ENCODE peak calls at places on chromosomes 12 and 14, in ten cellular contexts. C is A549, Z is transverse colon, Y is stomach, A is HepG2, G is right lobe of liver, Q is HCT116, N is IMR-90, I is heart left ventricle, K is testis. P is an unnamed sample.

GRCh38 chr14:41993687-41994086 is 387.0 kb downstream of the LRFN5 start:
- DNase-seq in N (no peak), K (no peak), Z (no peak), I (no peak), C (no peak), G (no peak), A (no peak), Q (no peak), Y (no peak), P (no peak)

GRCh38 chr12:109732321-109733305 is 19.0 kb downstream of the FAM222A start:
- DNase-seq in G (no peak), K (peak), N (no peak), Q (no peak), Z (peak), I (peak), Y (peak), A (no peak), C (no peak), P (peak)

GRCh38 chr14:52351561-52352491 is 37.7 kb downstream of the PTGER2 start:
- DNase-seq in I (no peak), G (no peak), Q (no peak), A (no peak), Z (no peak), N (peak), Y (no peak), C (no peak), K (no peak), P (no peak)

GRCh38 chr14:72808564-72808963 is 85.3 kb downstream of the DPF3 start:
- DNase-seq in Z (no peak), N (no peak), K (no peak), A (no peak), Y (no peak), I (no peak), G (no peak), Q (no peak), C (no peak), P (no peak)

GRCh38 chr12:80596509-80596908 is 110.9 kb upstream of the MYF6 start:
- DNase-seq in I (no peak), K (no peak), Z (no peak), N (no peak), C (no peak), A (no peak), Q (no peak), G (no peak), Y (no peak), P (no peak)

GRCh38 chr12:19432309-19433170 is 6.8 kb upstream of the AEBP2 start:
- DNase-seq in Q (no peak), I (no peak), C (no peak), G (no peak), A (no peak), Z (no peak), K (no peak), Y (no peak), N (no peak), P (no peak)

GRCh38 chr12:117857632-117858274 is 111.0 kb downstream of the KSR2 start:
- DNase-seq in K (peak), C (peak), Q (no peak), G (no peak), Y (peak), A (peak), Z (peak), N (peak), I (no peak), P (no peak)

GRCh38 chr12:107844312-107844921 is 69.9 kb downstream of the ASCL4 start:
- DNase-seq in Q (no peak), C (no peak), I (no peak), N (no peak), K (no peak), Z (no peak), G (no peak), A (no peak), Y (peak), P (peak)

GRCh38 chr12:86233126-86233525 is 23.1 kb downstream of the MGAT4C start:
- DNase-seq in Z (no peak), Y (no peak), N (no peak), I (no peak), A (no peak), G (no peak), C (no peak), Q (peak), K (no peak), P (no peak)

GRCh38 chr14:49892301-49892635 is 614 bp upstream of the ARF6 start:
- DNase-seq in A (peak), Q (no peak), I (peak), C (peak), Z (peak), G (no peak), N (peak), Y (peak), K (peak), P (peak)

DNA sequence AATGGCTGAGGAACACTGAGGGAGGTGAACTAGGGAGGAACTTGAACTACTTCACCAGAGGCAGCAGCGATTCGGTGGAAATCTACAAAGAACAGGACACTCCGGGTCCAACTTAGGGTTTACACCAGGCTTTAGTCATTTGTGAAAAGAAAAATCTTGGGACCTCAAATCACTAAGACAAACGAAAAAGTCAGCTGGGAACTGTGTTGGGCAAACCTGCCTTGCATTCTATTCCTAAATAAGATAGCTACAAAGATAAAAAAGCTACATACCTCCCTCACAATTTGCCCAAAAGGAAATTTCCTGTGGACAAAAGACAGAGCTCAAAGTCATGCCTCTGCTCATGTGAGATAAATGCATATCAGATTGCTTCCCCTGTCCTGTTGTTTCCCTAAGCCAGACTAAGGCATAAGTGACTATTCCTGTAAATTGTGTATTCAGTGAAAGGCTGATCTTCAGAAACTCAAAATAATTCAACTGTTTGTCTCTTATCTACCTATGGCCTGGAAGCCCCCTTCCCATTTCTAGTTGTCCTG is 106.6 kb downstream of the APAF1 start:
- DNase-seq in G (no peak), A (no peak), Q (no peak), N (no peak), Z (no peak), C (no peak), Y (no peak), I (no peak), K (no peak), P (no peak)
- H3K27ac ChIP-seq in G (no peak), A (no peak), Q (no peak), N (no peak), Z (no peak), C (peak), Y (no peak), I (no peak), K (no peak), P (no peak)

DNA sequence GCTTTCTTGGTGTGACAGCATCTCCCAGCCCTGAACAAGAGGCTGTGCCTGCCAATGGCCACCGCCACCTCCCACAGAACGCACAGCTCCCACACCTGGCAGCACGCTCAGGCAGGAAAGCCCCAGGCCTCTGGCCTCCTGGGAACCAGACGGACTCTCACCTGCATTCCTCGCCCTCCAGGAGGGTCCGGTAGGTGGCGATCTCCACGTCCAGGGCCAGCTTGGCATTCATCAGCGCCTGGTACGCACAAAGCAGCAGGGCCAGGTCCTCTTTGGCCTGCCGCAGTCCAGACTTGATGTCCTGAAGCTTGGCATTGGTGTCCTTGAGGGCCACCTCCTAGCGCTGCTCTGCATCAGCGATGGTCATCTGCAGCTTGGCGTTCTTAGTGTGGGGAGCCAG is 12.1 kb upstream of the KRT77 start:
- DNase-seq in Z (peak), A (peak), Q (peak), K (no peak), G (no peak), C (peak), Y (peak), N (no peak), I (no peak), P (peak)
- TF ChIP-seq CTCF in Z (no peak), A (peak), Q (peak), K (no peak), G (no peak), C (no peak), Y (no peak), N (no peak), I (no peak), P (no peak)

DNA sequence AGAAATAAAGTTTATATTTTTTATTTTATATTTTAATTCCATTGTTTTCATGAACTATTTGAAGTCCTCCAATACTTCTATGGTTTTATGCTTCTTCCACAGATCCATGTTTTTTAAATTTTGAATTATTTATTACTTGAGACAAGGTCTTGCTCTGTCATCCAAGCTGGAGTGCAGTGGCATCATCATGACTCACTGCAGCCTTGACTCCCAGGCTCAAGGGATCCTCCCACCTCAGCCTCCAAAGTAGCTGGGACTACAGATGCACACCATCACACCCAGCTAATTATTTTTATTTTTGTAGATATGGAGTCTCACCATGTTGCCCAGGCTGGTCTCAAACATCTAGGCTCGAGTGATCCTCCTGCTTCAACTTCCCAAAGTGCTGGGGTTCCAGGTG is 28.8 kb upstream of the DLGAP5 start:
- DNase-seq in A (no peak), K (no peak), I (no peak), N (no peak), G (no peak), Y (no peak), C (no peak), Z (no peak), Q (no peak), P (no peak)
- TF ChIP-seq POLR2A in A (no peak), K (no peak), I (no peak), N (no peak), G (no peak), Y (no peak), C (no peak), Z (no peak), Q (no peak), P (no peak)

GRCh38 chr14:103022669-103023044 is 34.7 kb downstream of the CDC42BPB start:
- DNase-seq in Y (no peak), A (no peak), Z (no peak), I (no peak), N (no peak), Q (no peak), K (no peak), C (no peak), G (no peak), P (no peak)
- H3K27ac ChIP-seq in Y (no peak), A (no peak), Z (peak), I (no peak), N (peak), Q (no peak), K (no peak), C (peak), G (no peak), P (no peak)

GRCh38 chr14:23568021-23568599 is 519 bp upstream of the AP1G2 start:
- DNase-seq in N (no peak), Y (no peak), K (no peak), I (no peak), A (no peak), Q (no peak), C (no peak), G (no peak), Z (no peak), P (no peak)

GRCh38 chr14:23567186-23568020 is at the start of gene AP1G2:
- DNase-seq in N (peak), G (peak), I (peak), Z (peak), C (peak), Y (peak), K (peak), A (peak), Q (peak), P (peak)

GRCh38 chr14:23565626-23566025 is 2.0 kb downstream of the AP1G2 start:
- DNase-seq in Z (no peak), I (no peak), K (no peak), Q (no peak), N (no peak), Y (no peak), C (no peak), G (no peak), A (no peak), P (no peak)

GRCh38 chr14:23566112-23566781 is 1.3 kb downstream of the AP1G2 start:
- DNase-seq in K (no peak), N (no peak), C (no peak), Y (no peak), I (no peak), Q (no peak), G (no peak), A (no peak), Z (no peak), P (no peak)

GRCh38 chr14:23566782-23567185 is 807 bp downstream of the AP1G2 start:
- DNase-seq in N (no peak), Y (peak), G (no peak), Q (no peak), A (no peak), I (no peak), Z (no peak), C (no peak), K (no peak), P (peak)
- TF ChIP-seq CTCF in N (peak), Y (no peak), G (peak), Q (peak), A (peak), I (no peak), Z (no peak), C (peak), K (no peak), P (no peak)

GRCh38 chr14:99972748-99973466 is 92.3 kb upstream of the EVL start:
- DNase-seq in K (no peak), Y (no peak), Q (no peak), N (no peak), I (no peak), A (no peak), Z (no peak), G (no peak), C (no peak), P (no peak)

GRCh38 chr14:99968931-99969330 is 96.3 kb upstream of the EVL start:
- DNase-seq in I (no peak), Q (no peak), G (no peak), Z (no peak), K (no peak), N (peak), A (no peak), C (no peak), Y (no peak), P (no peak)

GRCh38 chr14:99971929-99972747 is 93.1 kb upstream of the EVL start:
- DNase-seq in C (peak), I (no peak), K (no peak), Z (no peak), Q (no peak), A (no peak), G (peak), Y (no peak), N (peak), P (peak)

GRCh38 chr14:99969673-99970322 is 95.4 kb upstream of the EVL start:
- DNase-seq in K (no peak), I (no peak), Y (no peak), A (no peak), N (no peak), Q (no peak), G (no peak), Z (no peak), C (no peak), P (no peak)

DNA sequence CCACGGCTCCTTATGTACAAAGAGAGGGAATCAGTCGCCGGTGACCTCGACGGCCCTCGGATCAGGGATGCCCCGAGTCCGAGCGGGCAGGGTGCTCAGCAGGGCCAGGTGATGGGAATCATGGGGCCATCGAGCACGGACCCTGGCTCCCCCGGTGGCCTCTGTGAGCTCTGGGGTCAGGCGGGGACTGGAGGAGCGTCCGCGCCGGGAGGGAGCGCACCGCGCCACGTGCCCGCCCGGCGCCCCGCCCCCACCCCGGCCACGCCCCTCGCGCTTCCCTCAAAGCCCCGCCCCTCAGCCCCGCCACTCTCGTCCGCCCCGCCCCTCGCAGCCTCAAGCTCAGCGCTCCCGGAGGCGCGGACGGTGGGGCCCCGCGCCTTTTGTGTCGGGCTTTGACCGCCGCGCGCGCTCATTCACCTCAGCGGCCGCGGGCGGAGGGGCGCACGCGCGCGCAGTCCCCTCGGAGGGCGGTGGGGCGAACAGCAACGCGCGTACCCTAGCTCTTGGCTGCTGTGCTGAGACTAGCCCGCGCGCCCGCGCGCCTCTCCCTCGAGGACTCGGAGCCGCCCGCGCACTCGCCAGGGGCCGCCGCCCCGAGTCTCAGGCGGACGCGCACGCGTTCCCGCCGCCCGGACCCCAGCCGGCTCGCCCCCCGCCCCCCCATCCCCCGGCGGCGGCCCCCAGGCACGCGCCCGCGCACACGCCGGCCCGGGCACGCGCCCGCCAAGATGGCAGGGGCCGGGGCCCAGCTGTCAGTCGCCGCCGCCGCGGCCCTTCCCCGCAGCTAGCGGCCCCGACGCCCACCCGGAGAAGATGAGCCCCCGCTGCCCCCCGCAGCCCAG is 93.9 kb upstream of the EVL start:
- DNase-seq in G (peak), Z (peak), A (peak), K (peak), Q (peak), C (peak), I (peak), N (peak), Y (peak), P (peak)
- TF ChIP-seq POLR2A in G (peak), Z (no peak), A (peak), K (no peak), Q (no peak), C (peak), I (peak), N (no peak), Y (no peak), P (peak)

DNA sequence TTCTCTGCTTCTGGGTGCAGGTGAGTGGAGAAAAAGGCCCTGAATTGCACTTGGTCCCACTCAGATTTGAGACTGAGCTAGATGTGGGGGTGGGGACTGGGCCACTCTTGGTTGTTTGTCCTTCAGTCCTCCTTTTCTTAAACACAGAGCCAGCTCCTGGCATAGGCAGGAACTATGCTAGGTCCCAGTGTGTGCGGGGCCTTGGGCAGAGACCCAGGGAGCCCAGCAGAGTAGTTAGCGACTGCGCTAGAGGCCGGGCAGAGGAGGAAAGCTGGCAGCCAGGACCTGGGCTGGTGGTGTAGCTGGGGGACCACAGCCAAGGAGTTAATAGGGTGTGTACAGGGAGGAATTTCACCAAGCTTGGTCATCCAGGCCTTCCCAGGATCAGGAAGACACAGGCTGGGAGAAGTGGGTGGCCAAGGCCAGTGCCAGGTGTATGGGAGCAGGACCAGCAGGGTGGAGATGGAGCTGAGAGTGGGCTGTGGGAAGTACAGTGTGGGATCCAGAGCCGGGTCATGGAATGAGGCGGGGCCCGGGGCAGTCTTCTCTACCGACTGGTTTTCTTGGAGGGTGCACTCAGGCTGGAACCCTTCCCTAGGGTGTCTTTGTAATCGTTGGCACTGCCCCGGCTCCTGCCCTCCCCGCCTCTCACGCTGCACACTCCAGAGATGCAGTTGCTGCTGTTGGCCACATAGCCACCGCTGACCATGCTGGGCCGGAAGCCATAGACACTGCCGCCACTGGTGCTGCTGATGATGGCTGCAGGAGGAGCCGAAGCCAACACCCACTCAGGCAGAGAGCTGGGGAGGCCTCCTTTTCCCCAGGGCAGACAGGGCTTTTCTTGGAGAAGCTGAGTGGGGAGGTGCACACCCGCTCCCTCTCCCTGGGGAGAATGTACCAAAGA is 8.7 kb downstream of the KRT71 start:
- DNase-seq in C (peak), K (peak), N (no peak), Z (no peak), A (no peak), Y (no peak), Q (no peak), G (no peak), I (peak), P (peak)
- H3K27ac ChIP-seq in C (no peak), K (no peak), N (no peak), Z (no peak), A (no peak), Y (no peak), Q (no peak), G (no peak), I (no peak), P (no peak)

P was measured in thyroid gland.